ENCODE peak calls at places on chromosomes 11 and 22, in ten cellular contexts. C is EL; A is NCI-H1048; I is stimulated activated CD4-positive, alpha-beta T cell treated with anti-CD3 and anti-CD28 coated beads, Interleukin-2, amount 100 ng/mL, for 48 hours; R is NCI-H2081; F is iris pigment epithelial cell; P is activated T-cell treated with anti-CD3 and anti-CD28 coated beads, Interleukin-2, amount 50 U/mL, for 72 hours; K is uterus; G is left ventricle myocardium inferior; O is lower lobe of right lung. B is an unnamed sample.

GRCh38 chr22:42169055-42169469 is 38.5 kb upstream of the CYP2D6 start:
- DNase-seq in C (peak), A (no peak), I (peak), R (peak), F (peak), P (peak), K (peak), G (peak), O (no peak), B (peak)

GRCh38 chr22:46377566-46378498 is 42.3 kb downstream of the TRMU start:
- DNase-seq in C (peak), A (no peak), I (no peak), R (no peak), F (peak), P (no peak), K (no peak), G (no peak), O (peak), B (peak)

GRCh38 chr11:46906596-46906995 is 11.8 kb downstream of the LRP4 start:
- DNase-seq in C (no peak), A (no peak), I (no peak), R (no peak), F (peak), P (no peak), K (no peak), G (no peak), O (no peak), B (no peak)

GRCh38 chr11:134625631-134626030 is 213.6 kb upstream of the B3GAT1 start:
- DNase-seq in C (no peak), A (no peak), I (no peak), R (no peak), F (no peak), P (no peak), K (no peak), G (no peak), O (no peak), B (no peak)

GRCh38 chr22:33083212-33083611 is 25.0 kb upstream of the SYN3 start:
- DNase-seq in C (no peak), A (no peak), I (no peak), R (no peak), F (peak), P (no peak), K (no peak), G (no peak), O (no peak), B (no peak)

GRCh38 chr11:64247729-64248531 is 1.2 kb upstream of the PPP1R14B start:
- DNase-seq in C (no peak), A (no peak), I (no peak), R (no peak), F (no peak), P (no peak), K (no peak), G (no peak), O (no peak), B (no peak)

GRCh38 chr22:36334838-36335603 is 52.7 kb downstream of the MYH9 start:
- DNase-seq in C (peak), A (no peak), I (no peak), R (no peak), F (peak), P (no peak), K (no peak), G (no peak), O (no peak), B (peak)

GRCh38 chr22:20979243-20979809 is 2.8 kb upstream of the LZTR1 start:
- DNase-seq in C (peak), A (peak), I (peak), R (no peak), F (peak), P (peak), K (peak), G (peak), O (peak), B (peak)

GRCh38 chr22:27965547-27965946 is 46.5 kb upstream of the PITPNB start:
- DNase-seq in C (no peak), A (no peak), I (no peak), R (no peak), F (peak), P (no peak), K (no peak), G (no peak), O (no peak), B (no peak)

GRCh38 chr11:77284476-77285468 is 16.7 kb downstream of the GDPD4 start:
- DNase-seq in C (no peak), A (no peak), I (no peak), R (no peak), F (no peak), P (no peak), K (no peak), G (no peak), O (no peak), B (no peak)

GRCh38 chr11:9260182-9261146 is 4.7 kb downstream of the DENND5A start:
- DNase-seq in C (no peak), A (no peak), I (no peak), R (no peak), F (no peak), P (no peak), K (no peak), G (no peak), O (no peak), B (no peak)

GRCh38 chr11:58659910-58660570 is 37.6 kb downstream of the CNTF start:
- DNase-seq in C (no peak), A (no peak), I (no peak), R (no peak), F (no peak), P (no peak), K (no peak), G (no peak), O (no peak), B (no peak)

GRCh38 chr11:5280582-5281102 is 10.9 kb upstream of the HBE1 start:
- DNase-seq in C (peak), A (no peak), I (no peak), R (peak), F (peak), P (peak), K (peak), G (peak), O (no peak), B (peak)

GRCh38 chr11:82523141-82523540 is 210.5 kb downstream of the FAM181B start:
- DNase-seq in C (no peak), A (no peak), I (no peak), R (no peak), F (no peak), P (no peak), K (peak), G (no peak), O (no peak), B (no peak)

GRCh38 chr22:21998595-21999247 is 16.1 kb upstream of the TOP3B start:
- DNase-seq in C (no peak), A (no peak), I (no peak), R (no peak), F (no peak), P (no peak), K (no peak), G (no peak), O (no peak), B (no peak)

GRCh38 chr11:78851883-78852586 is 277.4 kb upstream of the NARS2 start:
- DNase-seq in C (no peak), A (no peak), I (no peak), R (peak), F (no peak), P (no peak), K (no peak), G (no peak), O (peak), B (no peak)

GRCh38 chr11:1830119-1830499 is 4.7 kb upstream of the SYT8 start:
- DNase-seq in C (no peak), A (no peak), I (no peak), R (no peak), F (no peak), P (no peak), K (no peak), G (no peak), O (peak), B (no peak)

GRCh38 chr22:43783777-43784176 is 28.3 kb downstream of the EFCAB6 start:
- DNase-seq in C (no peak), A (no peak), I (no peak), R (no peak), F (no peak), P (no peak), K (no peak), G (no peak), O (no peak), B (no peak)

GRCh38 chr11:72821221-72821919 is 7.2 kb downstream of the ATG16L2 start:
- DNase-seq in C (no peak), A (no peak), I (no peak), R (peak), F (no peak), P (no peak), K (peak), G (no peak), O (no peak), B (no peak)

GRCh38 chr11:105697291-105697690 is 87.4 kb downstream of the GRIA4 start:
- DNase-seq in C (no peak), A (no peak), I (no peak), R (no peak), F (no peak), P (no peak), K (no peak), G (no peak), O (no peak), B (no peak)

GRCh38 chr22:43393845-43394474 is 17.9 kb upstream of the MPPED1 start:
- DNase-seq in C (no peak), A (no peak), I (no peak), R (no peak), F (no peak), P (no peak), K (no peak), G (no peak), O (no peak), B (no peak)

GRCh38 chr11:57478971-57479663 is 18.8 kb downstream of the RTN4RL2 start:
- DNase-seq in C (no peak), A (no peak), I (no peak), R (no peak), F (no peak), P (no peak), K (no peak), G (no peak), O (no peak), B (no peak)

GRCh38 chr11:118334746-118335145 is 7.8 kb downstream of the CD3D start:
- DNase-seq in C (no peak), A (no peak), I (no peak), R (no peak), F (no peak), P (no peak), K (no peak), G (no peak), O (no peak), B (no peak)

GRCh38 chr11:64343740-64344133 is 3.7 kb downstream of the CCDC88B start:
- DNase-seq in C (no peak), A (no peak), I (no peak), R (no peak), F (no peak), P (peak), K (no peak), G (no peak), O (no peak), B (no peak)

GRCh38 chr11:116950210-116950609 is 112.8 kb upstream of the APOA1 start:
- DNase-seq in C (no peak), A (no peak), I (no peak), R (no peak), F (no peak), P (no peak), K (no peak), G (no peak), O (no peak), B (no peak)

GRCh38 chr11:1223346-1224108 is 661 bp downstream of the MUC5B start:
- DNase-seq in C (no peak), A (no peak), I (no peak), R (no peak), F (no peak), P (no peak), K (no peak), G (no peak), O (peak), B (no peak)

GRCh38 chr11:86987687-86988086 is 32.5 kb upstream of the FZD4 start:
- DNase-seq in C (no peak), A (no peak), I (no peak), R (no peak), F (no peak), P (no peak), K (no peak), G (no peak), O (no peak), B (no peak)

GRCh38 chr11:124935548-124936514 is at the start of gene HEPACAM:
- DNase-seq in C (no peak), A (no peak), I (no peak), R (no peak), F (no peak), P (no peak), K (no peak), G (no peak), O (no peak), B (no peak)

GRCh38 chr11:45580399-45580798 is 85.0 kb downstream of the CHST1 start:
- DNase-seq in C (peak), A (no peak), I (no peak), R (no peak), F (peak), P (no peak), K (no peak), G (no peak), O (no peak), B (peak)

GRCh38 chr11:126231725-126232459 is 20.3 kb downstream of the FAM118B start:
- DNase-seq in C (no peak), A (no peak), I (no peak), R (no peak), F (peak), P (no peak), K (no peak), G (no peak), O (no peak), B (no peak)

GRCh38 chr11:45331839-45332485 is 45.8 kb upstream of the SYT13 start:
- DNase-seq in C (peak), A (no peak), I (no peak), R (no peak), F (no peak), P (no peak), K (no peak), G (no peak), O (no peak), B (no peak)

GRCh38 chr22:48959496-48959895 is 868.2 kb downstream of the BRD1 start:
- DNase-seq in C (no peak), A (no peak), I (no peak), R (no peak), F (no peak), P (no peak), K (no peak), G (no peak), O (no peak), B (no peak)

GRCh38 chr11:72823105-72823804 is 9.0 kb downstream of the ATG16L2 start:
- DNase-seq in C (no peak), A (no peak), I (no peak), R (no peak), F (no peak), P (no peak), K (no peak), G (no peak), O (no peak), B (no peak)

GRCh38 chr11:134739136-134739535 is 327.1 kb upstream of the B3GAT1 start:
- DNase-seq in C (no peak), A (no peak), I (no peak), R (no peak), F (no peak), P (no peak), K (no peak), G (no peak), O (no peak), B (no peak)

GRCh38 chr22:46052801-46053562 is 76.0 kb upstream of the WNT7B start:
- DNase-seq in C (peak), A (no peak), I (peak), R (no peak), F (peak), P (peak), K (peak), G (peak), O (peak), B (peak)

GRCh38 chr11:70509476-70509875 is 111.1 kb downstream of the CTTN start:
- DNase-seq in C (no peak), A (no peak), I (no peak), R (no peak), F (no peak), P (no peak), K (no peak), G (peak), O (no peak), B (no peak)

GRCh38 chr11:60992842-60993409 is 21.4 kb downstream of the CD6 start:
- DNase-seq in C (no peak), A (no peak), I (no peak), R (no peak), F (no peak), P (no peak), K (no peak), G (no peak), O (no peak), B (no peak)

GRCh38 chr11:27276141-27276540 is 86.9 kb downstream of the CCDC34 start:
- DNase-seq in C (no peak), A (no peak), I (no peak), R (no peak), F (no peak), P (no peak), K (no peak), G (no peak), O (no peak), B (no peak)

GRCh38 chr11:58933661-58934060 is 5.6 kb upstream of the GLYATL1 start:
- DNase-seq in C (no peak), A (no peak), I (no peak), R (no peak), F (no peak), P (no peak), K (no peak), G (no peak), O (no peak), B (no peak)